ENCODE peak calls at places on chromosomes 3 and 15, in seven cellular contexts. N is T-helper 17 cell; V is mucosa of gallbladder; W is stimulated activated naive CD8-positive, alpha-beta T cell treated with anti-CD3 and anti-CD28 coated beads, Interleukin-15, Interleukin-2, amounts not matched to agents 100 U/mL and 50 U/mL, for 24 hours; G is head of caudate nucleus; B is activated T-cell treated with anti-CD3 and anti-CD28 coated beads, Interleukin-2, amount 50 U/mL, for 72 hours; L is AG09319. T is an unnamed sample.
A peak's percentile ranks its signal among the peaks of the same experiment; 100 is the strongest.

GRCh38 chr15:72855791-72856190 is 72.2 kb upstream of the ADPGK start:
- DNase-seq in G (no peak), N (no peak), B (no peak), L (no peak), V (no peak), W (no peak), T (no peak)

GRCh38 chr3:131299836-131300235 is 81.7 kb upstream of the NUDT16 start:
- DNase-seq in N (no peak), L (no peak), G (no peak), V (no peak), W (no peak), B (no peak), T (no peak)

GRCh38 chr3:20232906-20233305 is 46.9 kb upstream of the SGO1 start:
- DNase-seq in G (no peak), V (no peak), W (no peak), B (no peak), N (no peak), L (no peak), T (no peak)

GRCh38 chr15:39135989-39136388 is 444.9 kb upstream of the THBS1 start:
- DNase-seq in L (peak; percentile 71), W (no peak), G (no peak), B (no peak), N (no peak), V (no peak), T (no peak)

GRCh38 chr3:69753179-69753775 is 14.0 kb downstream of the MITF start:
- DNase-seq in N (no peak), V (no peak), L (no peak), W (no peak), B (no peak), G (no peak), T (no peak)

GRCh38 chr15:82995938-82996337 is 9.9 kb downstream of the RAMAC start:
- DNase-seq in V (no peak), N (no peak), B (no peak), W (no peak), L (no peak), G (no peak), T (no peak)

GRCh38 chr3:15520185-15520584 is 1.3 kb downstream of the COLQ start:
- DNase-seq in W (peak; percentile 11), V (no peak), G (no peak), N (no peak), B (peak; percentile 5), L (no peak), T (no peak)

GRCh38 chr3:65126527-65127440 is 439.0 kb upstream of the ADAMTS9 start:
- DNase-seq in W (no peak), V (no peak), L (peak; percentile 23), B (no peak), N (no peak), G (no peak), T (no peak)

GRCh38 chr3:144384241-144384979 is 412.8 kb downstream of the DIPK2A start:
- DNase-seq in V (no peak), B (no peak), G (no peak), L (no peak), N (no peak), W (no peak), T (no peak)

GRCh38 chr3:58573638-58574037 is 3.6 kb downstream of the FAM107A start:
- DNase-seq in G (no peak), L (no peak), W (no peak), V (no peak), N (no peak), B (no peak), T (no peak)

GRCh38 chr3:1987983-1988382 is 110.7 kb upstream of the CNTN4 start:
- DNase-seq in V (peak; percentile 10), G (no peak), L (no peak), N (no peak), W (no peak), B (no peak), T (no peak)

GRCh38 chr15:56978898-56979662 is 60.6 kb downstream of the TCF12 start:
- DNase-seq in V (no peak), N (no peak), G (no peak), W (no peak), B (no peak), L (no peak), T (no peak)

T was measured in endothelial cell.